ENCODE peak calls at places on chromosomes 1 and 21, in four cellular contexts. A is endothelial cell of umbilical vein, D is pancreas, Q is GM23338. Z is an unnamed sample.

GRCh38 chr1:12001249-12001917 is 17.9 kb upstream of the MIIP start:
- DNase-seq in Q (peak; percentile 89), A (no peak), D (peak; percentile 38), Z (peak; percentile 66)

GRCh38 chr1:201719812-201720521 is 109.0 kb upstream of the IPO9 start:
- DNase-seq in Q (no peak), A (peak; percentile 31), D (no peak), Z (peak; percentile 52)

GRCh38 chr1:246332078-246332477 is 175.0 kb downstream of the SMYD3 start:
- DNase-seq in A (no peak), D (no peak), Q (no peak), Z (no peak)

GRCh38 chr1:17233675-17234074 is 15.2 kb upstream of the PADI3 start:
- DNase-seq in Q (no peak), A (peak; percentile 73), D (peak; percentile 90), Z (no peak)

GRCh38 chr1:4656533-4657140 is 2.2 kb downstream of the AJAP1 start:
- DNase-seq in Q (no peak), A (no peak), D (no peak), Z (no peak)

GRCh38 chr1:21547876-21548275 is 38.7 kb downstream of the ALPL start:
- DNase-seq in A (no peak), D (no peak), Q (no peak), Z (no peak)

GRCh38 chr1:232248276-232248803 is 381.6 kb downstream of the SIPA1L2 start:
- DNase-seq in D (no peak), Q (no peak), A (no peak), Z (no peak)

GRCh38 chr1:48776400-48777218 is at the start of gene BEND5:
- DNase-seq in Q (peak; percentile 87), D (peak; percentile 53), A (no peak), Z (peak; percentile 76)

GRCh38 chr1:33341190-33341589 is 20.3 kb upstream of the A3GALT2 start:
- DNase-seq in D (no peak), A (no peak), Q (no peak), Z (no peak)

GRCh38 chr1:28129150-28129549 is 40.7 kb upstream of the EYA3 start:
- DNase-seq in Q (no peak), A (no peak), D (no peak), Z (no peak)

GRCh38 chr1:184664042-184664659 is 90.5 kb downstream of the EDEM3 start:
- DNase-seq in Q (peak; percentile 94), A (peak; percentile 56), D (peak; percentile 61), Z (peak; percentile 86)

GRCh38 chr21:14321042-14321441 is 61.9 kb downstream of the HSPA13 start:
- DNase-seq in A (no peak), Q (no peak), D (no peak), Z (no peak)

GRCh38 chr1:61011514-61012263 is 70.7 kb upstream of the NFIA start:
- DNase-seq in A (peak; percentile 10), Q (no peak), D (no peak), Z (no peak)

GRCh38 chr1:67376381-67376780 is 53.8 kb downstream of the SERBP1 start:
- DNase-seq in A (no peak), Q (no peak), D (no peak), Z (no peak)

GRCh38 chr1:31575373-31576140 is 758 bp upstream of the TINAGL1 start:
- DNase-seq in D (peak; percentile 78), A (no peak), Q (peak; percentile 52), Z (no peak)

GRCh38 chr1:3785458-3786157 is 10.7 kb downstream of the LRRC47 start:
- DNase-seq in A (no peak), D (no peak), Q (peak; percentile 82), Z (peak; percentile 58)

GRCh38 chr1:166182281-166182680 is 15.5 kb upstream of the FAM78B start:
- DNase-seq in A (no peak), Q (no peak), D (no peak), Z (no peak)

GRCh38 chr1:114524933-114525332 is 13.9 kb upstream of the TRIM33 start:
- DNase-seq in D (no peak), A (no peak), Q (peak; percentile 54), Z (no peak)

GRCh38 chr1:203367051-203367450 is 16.1 kb upstream of the FMOD start:
- DNase-seq in D (no peak), Q (no peak), A (no peak), Z (no peak)

GRCh38 chr1:155192346-155193274 is 15.1 kb downstream of the THBS3 start:
- DNase-seq in Q (peak; percentile 90), A (no peak), D (peak; percentile 82), Z (peak; percentile 66)

GRCh38 chr1:42944207-42944928 is 14.3 kb downstream of the SLC2A1 start:
- DNase-seq in Q (no peak), D (peak; percentile 73), A (peak; percentile 41), Z (no peak)

GRCh38 chr1:180953791-180954721 is 41.4 kb downstream of the KIAA1614 start:
- DNase-seq in Q (peak; percentile 63), D (peak; percentile 78), A (peak; percentile 69), Z (peak; percentile 65)

GRCh38 chr1:172002725-172003345 is 161.5 kb downstream of the DNM3 start:
- DNase-seq in A (peak; percentile 74), Q (peak; percentile 65), D (peak; percentile 18), Z (peak; percentile 26)

GRCh38 chr1:20666804-20667203 is 5.6 kb upstream of the DDOST start:
- DNase-seq in A (peak; percentile 11), D (no peak), Q (no peak), Z (no peak)

GRCh38 chr21:42426424-42426823 is 22.7 kb downstream of the UBASH3A start:
- DNase-seq in Q (no peak), D (no peak), A (no peak), Z (no peak)

GRCh38 chr1:165290143-165290542 is 66.4 kb downstream of the LMX1A start:
- DNase-seq in A (no peak), Q (peak; percentile 42), D (no peak), Z (no peak)

GRCh38 chr1:159996653-159997052 is 35.1 kb downstream of the PIGM start:
- DNase-seq in D (no peak), Q (no peak), A (no peak), Z (no peak)

GRCh38 chr21:43957629-43958362 is 54.3 kb upstream of the TRAPPC10 start:
- DNase-seq in A (no peak), Q (no peak), D (no peak), Z (no peak)

GRCh38 chr1:54340876-54341275 is 65.3 kb downstream of the SSBP3 start:
- DNase-seq in Q (no peak), D (no peak), A (no peak), Z (peak; percentile 73)

GRCh38 chr1:234111458-234112142 is 207.1 kb downstream of the SLC35F3 start:
- DNase-seq in A (no peak), Q (peak; percentile 87), D (no peak), Z (peak; percentile 79)
- TF ChIP-seq CTCF in A (no peak), Q (peak; percentile 63), D (no peak), Z (peak; percentile 90)

DNA sequence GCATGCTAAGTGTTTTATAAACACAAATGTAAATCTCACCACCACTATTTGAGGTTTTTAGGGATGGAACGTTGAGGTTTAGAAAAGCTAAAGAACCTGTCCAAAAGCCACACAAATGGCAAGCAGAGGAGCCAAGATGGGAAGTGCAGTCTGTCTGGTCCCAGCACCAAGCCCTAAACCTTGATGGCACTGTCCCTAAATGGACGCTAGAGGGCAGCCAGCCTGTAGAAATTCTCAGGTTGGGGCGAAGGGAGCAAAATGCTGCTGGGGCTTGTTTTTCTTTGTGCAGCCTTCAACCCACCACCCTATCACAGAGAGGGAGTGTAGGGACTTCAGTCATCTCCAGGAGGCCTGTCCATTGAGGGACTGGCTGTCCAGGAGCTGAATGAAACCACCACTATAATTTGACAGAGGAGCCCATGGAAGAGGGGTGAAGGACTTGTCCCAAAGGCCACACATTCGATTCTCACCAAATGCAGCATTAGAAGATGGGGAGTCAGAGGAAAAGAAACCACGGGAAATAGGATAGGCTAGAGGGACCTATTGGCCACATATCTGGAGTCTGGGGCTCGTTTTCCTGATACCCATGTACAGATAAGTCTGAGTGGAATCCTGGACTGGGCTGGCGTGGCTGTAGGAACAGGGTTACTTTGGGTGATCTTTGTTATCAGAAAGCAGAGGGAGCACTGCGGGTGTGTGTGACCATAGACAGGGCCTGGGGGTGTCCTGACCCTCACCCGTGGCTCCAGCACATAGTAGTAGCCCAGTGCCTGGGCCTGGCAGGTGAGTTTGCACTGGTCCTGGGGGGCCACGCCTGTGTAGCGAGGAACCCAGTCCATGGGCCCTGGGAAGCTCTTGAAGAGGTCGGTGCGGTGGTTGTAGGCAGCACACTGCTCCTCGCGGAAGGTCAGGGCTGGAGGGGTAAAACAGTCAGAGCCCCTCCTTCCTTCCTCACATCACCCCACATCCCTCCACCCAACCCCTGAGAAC is 6.1 kb downstream of the ADAMTS4 start:
- DNase-seq in D (peak; percentile 66), A (peak; percentile 68), Q (peak; percentile 93), Z (peak; percentile 85)
- H3K27ac ChIP-seq in D (no peak overlapping the region), A (no peak overlapping the region), Q (no peak overlapping the region), Z (peak overlapping the region; percentile 48)

GRCh38 chr1:24744911-24745710 is at the start of gene CLIC4:
- DNase-seq in D (peak; percentile 100), A (peak; percentile 100), Q (peak; percentile 100), Z (peak; percentile 100)
- TF ChIP-seq CTCF in D (no peak), A (no peak), Q (no peak), Z (peak; percentile 32)

GRCh38 chr1:234658143-234658542 is 48.2 kb upstream of the IRF2BP2 start:
- DNase-seq in Q (peak; percentile 23), D (peak; percentile 83), A (no peak), Z (no peak)
- H3K27ac ChIP-seq in Q (peak overlapping the region; percentile 39), D (peak overlapping the region; percentile 43), A (peak overlapping the region; percentile 82), Z (no peak overlapping the region)

GRCh38 chr21:21690068-21690665 is 692.0 kb downstream of the NCAM2 start:
- DNase-seq in Q (no peak), A (no peak), D (no peak), Z (no peak)

DNA sequence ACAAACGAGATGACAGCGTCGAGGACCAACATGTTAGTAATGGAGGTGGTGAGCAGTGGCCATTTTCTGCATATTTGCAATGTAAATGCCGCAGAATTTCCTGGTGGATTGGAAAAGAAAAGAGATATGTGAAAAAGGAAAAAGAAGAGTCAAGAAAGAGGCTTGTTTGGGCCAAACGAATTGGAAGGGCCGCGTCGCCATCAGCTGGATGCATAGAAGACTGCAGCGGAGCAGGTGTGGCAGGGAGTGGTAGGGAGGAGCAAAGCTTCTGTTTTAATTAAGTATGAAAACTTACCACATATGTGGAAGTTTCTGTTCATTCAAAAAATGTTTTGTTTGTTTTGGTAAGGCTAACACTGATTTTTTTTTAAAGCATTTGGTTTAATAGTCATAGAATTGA is 690.7 kb downstream of the NCAM2 start:
- DNase-seq in Q (peak; percentile 80), A (no peak), D (no peak), Z (peak; percentile 25)
- TF ChIP-seq CTCF in Q (peak; percentile 75), A (peak; percentile 3), D (no peak), Z (peak; percentile 54)

GRCh38 chr1:86708923-86709322 is 4.5 kb downstream of the SH3GLB1 start:
- DNase-seq in A (no peak), Q (no peak), D (no peak), Z (no peak)
- H3K27ac ChIP-seq in A (no peak overlapping the region), Q (no peak overlapping the region), D (no peak overlapping the region), Z (no peak overlapping the region)

DNA sequence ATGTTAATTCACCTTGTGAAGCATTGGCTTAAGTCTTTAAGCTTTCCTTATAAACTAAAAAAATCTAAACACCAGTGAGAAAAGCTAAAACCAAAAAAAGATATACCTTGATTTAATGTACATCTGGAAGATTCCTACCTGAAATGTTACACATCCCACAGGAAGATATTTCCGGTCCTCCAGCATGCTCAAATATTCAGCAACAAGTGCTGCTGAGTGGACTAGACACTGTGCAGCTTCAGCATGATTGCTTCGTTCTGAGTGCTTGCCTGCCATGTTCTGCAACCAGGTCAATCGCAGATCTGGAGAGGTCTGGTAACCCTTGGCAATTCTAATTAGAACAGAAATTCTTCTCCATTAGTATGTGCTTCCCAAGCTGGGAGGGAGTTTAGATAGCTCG is 57.3 kb downstream of the USP1 start:
- DNase-seq in D (no peak), A (no peak), Q (peak; percentile 8), Z (no peak)
- TF ChIP-seq CTCF in D (no peak), A (no peak), Q (no peak), Z (no peak)